ENCODE peak calls at places on chromosome 10, in six cellular contexts. O is fibroblast of pulmonary artery, Z is HL-60, Y is cardiac muscle cell, U is lung, F is WERI-Rb-1. G is an unnamed sample.

GRCh38 chr10:91590904-91591791 is 41.7 kb downstream of the PPP1R3C start:
- DNase-seq in Y (peak; percentile 64), Z (no peak), U (no peak), F (no peak), O (peak; percentile 72), G (no peak)

GRCh38 chr10:43045631-43046287 is 31.1 kb upstream of the RET start:
- DNase-seq in Z (peak; percentile 16), O (no peak), F (no peak), Y (no peak), U (no peak), G (no peak)

GRCh38 chr10:118543714-118544400 is 51.6 kb downstream of the PRLHR start:
- DNase-seq in U (peak; percentile 35), Z (peak; percentile 65), Y (peak; percentile 47), O (peak; percentile 48), F (peak; percentile 66), G (no peak)

GRCh38 chr10:93622942-93623341 is 10.6 kb downstream of the PDE6C start:
- DNase-seq in Z (no peak), O (no peak), F (no peak), U (no peak), Y (no peak), G (peak; percentile 12)

GRCh38 chr10:51934373-51934772 is 235.0 kb upstream of the CSTF2T start:
- DNase-seq in Z (no peak), U (no peak), F (no peak), Y (no peak), O (no peak), G (no peak)

GRCh38 chr10:69880301-69881081 is 78.8 kb downstream of the COL13A1 start:
- DNase-seq in Y (no peak), U (no peak), O (no peak), F (no peak), Z (no peak), G (no peak)

GRCh38 chr10:72564596-72564995 is 61.3 kb downstream of the MICU1 start:
- DNase-seq in F (no peak), Z (peak; percentile 15), O (peak; percentile 56), Y (no peak), U (peak; percentile 51), G (no peak)

GRCh38 chr10:111360260-111360925 is 283.6 kb downstream of the ADRA2A start:
- DNase-seq in O (peak; percentile 0), Y (peak; percentile 80), Z (peak; percentile 25), U (peak; percentile 32), F (peak; percentile 78), G (peak; percentile 35)

GRCh38 chr10:29588640-29589421 is 45.9 kb downstream of the SVIL start:
- DNase-seq in Y (no peak), Z (no peak), O (peak; percentile 47), F (no peak), U (peak; percentile 28), G (no peak)

GRCh38 chr10:119206603-119207366 is 586 bp upstream of the GRK5 start:
- DNase-seq in Z (peak; percentile 52), O (peak; percentile 73), F (peak; percentile 74), Y (peak; percentile 88), U (peak; percentile 53), G (no peak)

GRCh38 chr10:79400567-79401004 is 44.8 kb downstream of the ZCCHC24 start:
- DNase-seq in Z (no peak), O (no peak), U (no peak), F (peak; percentile 80), Y (peak; percentile 76), G (no peak)

GRCh38 chr10:44973323-44974081 is 5.1 kb downstream of the DEPP1 start:
- DNase-seq in Z (peak; percentile 49), F (peak; percentile 42), Y (no peak), O (no peak), U (no peak), G (no peak)

GRCh38 chr10:16787361-16787791 is 29.8 kb downstream of the RSU1 start:
- DNase-seq in U (no peak), Y (no peak), Z (no peak), O (no peak), F (no peak), G (no peak)

GRCh38 chr10:122878799-122879338 is 512 bp downstream of the FAM24B start:
- DNase-seq in Z (no peak), O (peak; percentile 26), Y (no peak), F (no peak), U (no peak), G (no peak)

GRCh38 chr10:88108115-88108610 is 244.7 kb downstream of the PTEN start:
- DNase-seq in Z (peak; percentile 93), Y (no peak), O (no peak), F (peak; percentile 43), U (no peak), G (peak; percentile 95)

GRCh38 chr10:70348228-70348850 is 34.1 kb downstream of the LRRC20 start:
- DNase-seq in Z (peak; percentile 47), Y (peak; percentile 30), O (peak; percentile 43), F (peak; percentile 58), U (no peak), G (no peak)

GRCh38 chr10:24894309-24894708 is 58.1 kb downstream of the PRTFDC1 start:
- DNase-seq in U (peak; percentile 35), O (peak; percentile 82), F (no peak), Y (no peak), Z (no peak), G (no peak)

GRCh38 chr10:66928000-66928770 is 2.3 kb downstream of the LRRTM3 start:
- DNase-seq in U (no peak), F (no peak), Z (no peak), O (peak; percentile 2), Y (peak; percentile 32), G (no peak)

GRCh38 chr10:97861351-97861750 is 11.7 kb downstream of the GOLGA7B start:
- DNase-seq in U (no peak), F (no peak), Y (no peak), O (peak; percentile 18), Z (no peak), G (no peak)

GRCh38 chr10:93160829-93161228 is 87.1 kb downstream of the CYP26A1 start:
- DNase-seq in F (no peak), Y (no peak), Z (no peak), U (peak; percentile 43), O (peak; percentile 51), G (no peak)

GRCh38 chr10:109851595-109851994 is 71.7 kb downstream of the XPNPEP1 start:
- DNase-seq in O (no peak), U (no peak), Y (no peak), F (no peak), Z (no peak), G (no peak)

DNA sequence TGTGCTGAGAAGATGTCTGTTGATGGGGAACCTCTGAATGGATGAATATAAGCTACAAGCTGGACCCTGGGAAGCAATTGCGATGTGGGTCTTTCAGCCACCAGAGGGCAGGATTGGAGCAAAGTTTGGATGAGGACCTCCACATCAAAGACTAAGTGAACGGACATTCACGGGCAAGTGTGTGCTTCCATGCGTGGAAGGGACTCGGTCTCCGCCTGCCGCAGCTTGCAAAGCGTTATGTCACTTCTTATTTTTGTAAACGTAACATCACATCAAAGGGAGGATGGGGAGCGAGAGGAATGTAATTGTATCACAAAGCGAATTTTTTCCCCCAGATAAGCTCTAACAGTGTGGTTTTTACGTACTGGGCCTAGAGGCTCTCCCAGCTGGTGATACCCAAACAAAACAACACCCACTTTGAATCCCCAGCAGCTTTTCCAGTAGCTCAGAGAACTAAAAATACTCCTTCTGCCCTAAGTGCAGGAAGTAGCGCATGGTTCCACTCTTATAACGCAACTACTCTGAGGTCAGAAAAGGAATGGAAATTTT is 65.0 kb downstream of the VWA2 start:
- DNase-seq in Y (peak; percentile 87), F (peak; percentile 82), Z (peak; percentile 74), U (peak; percentile 79), O (peak; percentile 87), G (peak; percentile 55)
- TF ChIP-seq CTCF in Y (peak; percentile 82), F (peak; percentile 82), Z (peak; percentile 82), U (peak; percentile 75), O (peak; percentile 90), G (peak; percentile 85)

GRCh38 chr10:1737222-1738061 is at the start of gene ADARB2:
- DNase-seq in O (no peak), F (peak; percentile 21), Z (no peak), Y (peak; percentile 92), U (no peak), G (peak; percentile 34)
- H3K4me3 ChIP-seq in O (no peak within 1 kb of the TSS), F (no peak within 1 kb of the TSS), Z (no peak within 1 kb of the TSS), Y (peak within 1 kb of the TSS; percentile 36), U (peak within 1 kb of the TSS; percentile 13), G (peak within 1 kb of the TSS; percentile 58)

DNA sequence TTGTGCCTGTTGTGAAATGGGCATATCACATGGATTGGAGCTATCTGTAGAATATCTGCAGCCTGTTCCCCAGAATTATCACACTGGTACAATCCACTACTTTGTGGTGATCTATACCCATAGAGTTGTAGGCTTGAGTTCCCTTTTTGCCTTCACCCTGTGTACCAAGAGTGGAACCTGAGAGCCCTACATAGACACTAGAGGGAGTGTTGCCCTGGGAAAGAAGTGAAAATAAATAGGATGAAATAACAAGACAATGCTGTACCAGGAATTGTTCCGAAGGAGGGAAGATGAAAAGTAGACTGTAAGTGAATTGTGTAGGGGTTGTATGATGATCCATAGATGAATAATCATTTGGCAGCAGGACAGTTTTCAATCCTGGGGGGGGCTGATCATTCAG is 9.0 kb downstream of the SORCS3 start:
- DNase-seq in Z (peak; percentile 13), O (no peak), U (no peak), F (peak; percentile 15), Y (peak; percentile 53), G (no peak)
- TF ChIP-seq CTCF in Z (no peak), O (no peak), U (no peak), F (peak; percentile 54), Y (no peak), G (no peak)

GRCh38 chr10:116274141-116274861 is 1.3 kb upstream of the GFRA1 start:
- DNase-seq in Y (peak; percentile 45), F (peak; percentile 75), U (no peak), O (no peak), Z (no peak), G (no peak)

GRCh38 chr10:116269612-116270011 is 3.4 kb downstream of the GFRA1 start:
- DNase-seq in U (no peak), Z (no peak), F (no peak), Y (no peak), O (no peak), G (no peak)

GRCh38 chr10:116271593-116272496 is 1.2 kb downstream of the GFRA1 start:
- DNase-seq in O (no peak), U (no peak), Y (peak; percentile 39), Z (peak; percentile 39), F (peak; percentile 15), G (no peak)

GRCh38 chr10:116270691-116271592 is 2.1 kb downstream of the GFRA1 start:
- DNase-seq in Y (peak; percentile 44), U (no peak), O (no peak), Z (no peak), F (no peak), G (no peak)

GRCh38 chr10:116272497-116273221 is at the start of gene GFRA1:
- DNase-seq in U (no peak), Y (peak; percentile 55), F (peak; percentile 58), O (peak; percentile 13), Z (no peak), G (no peak)
- H3K4me3 ChIP-seq in U (peak within 1 kb of the TSS; percentile 22), Y (peak within 1 kb of the TSS; percentile 45), F (peak within 1 kb of the TSS; percentile 78), O (peak within 1 kb of the TSS; percentile 27), Z (no peak within 1 kb of the TSS), G (peak within 1 kb of the TSS; percentile 21)

GRCh38 chr10:34993782-34994181 is 96.4 kb downstream of the CUL2 start:
- DNase-seq in F (no peak), U (no peak), O (no peak), Z (no peak), Y (no peak), G (no peak)

GRCh38 chr10:34996843-34997242 is 93.3 kb downstream of the CUL2 start:
- DNase-seq in O (peak; percentile 36), Z (peak; percentile 97), U (peak; percentile 39), Y (no peak), F (no peak), G (no peak)

GRCh38 chr10:34998940-34999339 is 91.2 kb downstream of the CUL2 start:
- DNase-seq in Z (no peak), U (no peak), F (no peak), Y (no peak), O (no peak), G (no peak)

GRCh38 chr10:34995925-34996324 is 94.2 kb downstream of the CUL2 start:
- DNase-seq in Z (no peak), Y (no peak), F (no peak), O (no peak), U (no peak), G (no peak)

GRCh38 chr10:34994565-34995142 is 95.5 kb downstream of the CUL2 start:
- DNase-seq in F (peak; percentile 67), O (peak; percentile 94), Z (peak; percentile 61), U (peak; percentile 44), Y (peak; percentile 85), G (peak; percentile 51)
- TF ChIP-seq CTCF in F (peak; percentile 66), O (peak; percentile 79), Z (peak; percentile 34), U (peak; percentile 10), Y (peak; percentile 82), G (peak; percentile 75)

G was measured in GM12864.